ENCODE peak calls at places on chromosomes 3 and 15, in five cellular contexts. One of them, this sample, is unnamed.

GRCh38 chr3:124981472-124981871 is 46.9 kb upstream of the MUC13 start:
- DNase-seq in activated CD4-positive, alpha-beta T cell treated with anti-CD3 and anti-CD28 coated beads, Interleukin-2, amount 50 U/mL, for 1 hour: no peak
- DNase-seq in substantia nigra: no peak
- DNase-seq in fibroblast of lung: no peak
- DNase-seq in frontal cortex: no peak
- DNase-seq in this sample: no peak

GRCh38 chr3:52379610-52380009 is 63.5 kb downstream of the DNAH1 start:
- DNase-seq in substantia nigra: peak
- DNase-seq in fibroblast of lung: no peak
- DNase-seq in frontal cortex: no peak
- DNase-seq in activated CD4-positive, alpha-beta T cell treated with anti-CD3 and anti-CD28 coated beads, Interleukin-2, amount 50 U/mL, for 1 hour: no peak
- DNase-seq in this sample: no peak

GRCh38 chr15:40762919-40763800 is 708 bp upstream of the GCHFR start:
- DNase-seq in substantia nigra: no peak
- DNase-seq in fibroblast of lung: peak
- DNase-seq in frontal cortex: no peak
- DNase-seq in activated CD4-positive, alpha-beta T cell treated with anti-CD3 and anti-CD28 coated beads, Interleukin-2, amount 50 U/mL, for 1 hour: peak
- DNase-seq in this sample: no peak

GRCh38 chr15:23857028-23857641 is 170.0 kb upstream of the NDN start:
- DNase-seq in substantia nigra: no peak
- DNase-seq in activated CD4-positive, alpha-beta T cell treated with anti-CD3 and anti-CD28 coated beads, Interleukin-2, amount 50 U/mL, for 1 hour: no peak
- DNase-seq in frontal cortex: no peak
- DNase-seq in fibroblast of lung: peak
- DNase-seq in this sample: no peak

GRCh38 chr15:62115847-62116246 is 49.1 kb downstream of the C2CD4A start:
- DNase-seq in substantia nigra: no peak
- DNase-seq in activated CD4-positive, alpha-beta T cell treated with anti-CD3 and anti-CD28 coated beads, Interleukin-2, amount 50 U/mL, for 1 hour: no peak
- DNase-seq in frontal cortex: no peak
- DNase-seq in fibroblast of lung: no peak
- DNase-seq in this sample: no peak

GRCh38 chr15:85027033-85027380 is 45.4 kb downstream of the PDE8A start:
- DNase-seq in fibroblast of lung: no peak
- DNase-seq in frontal cortex: no peak
- DNase-seq in substantia nigra: no peak
- DNase-seq in activated CD4-positive, alpha-beta T cell treated with anti-CD3 and anti-CD28 coated beads, Interleukin-2, amount 50 U/mL, for 1 hour: no peak
- DNase-seq in this sample: no peak

GRCh38 chr3:170499562-170500156 is 81.0 kb downstream of the CLDN11 start:
- DNase-seq in activated CD4-positive, alpha-beta T cell treated with anti-CD3 and anti-CD28 coated beads, Interleukin-2, amount 50 U/mL, for 1 hour: no peak
- DNase-seq in fibroblast of lung: peak
- DNase-seq in substantia nigra: no peak
- DNase-seq in frontal cortex: peak
- DNase-seq in this sample: peak

GRCh38 chr15:40069178-40070165 is 30.5 kb upstream of the SRP14 start:
- DNase-seq in activated CD4-positive, alpha-beta T cell treated with anti-CD3 and anti-CD28 coated beads, Interleukin-2, amount 50 U/mL, for 1 hour: no peak
- DNase-seq in substantia nigra: peak
- DNase-seq in fibroblast of lung: peak
- DNase-seq in frontal cortex: peak
- DNase-seq in this sample: peak

GRCh38 chr15:76293361-76293760 is 17.9 kb downstream of the ETFA start:
- DNase-seq in frontal cortex: no peak
- DNase-seq in activated CD4-positive, alpha-beta T cell treated with anti-CD3 and anti-CD28 coated beads, Interleukin-2, amount 50 U/mL, for 1 hour: no peak
- DNase-seq in substantia nigra: no peak
- DNase-seq in fibroblast of lung: no peak
- DNase-seq in this sample: no peak

GRCh38 chr15:99253381-99254090 is 2.3 kb downstream of the LRRC28 start:
- DNase-seq in substantia nigra: no peak
- DNase-seq in fibroblast of lung: peak
- DNase-seq in activated CD4-positive, alpha-beta T cell treated with anti-CD3 and anti-CD28 coated beads, Interleukin-2, amount 50 U/mL, for 1 hour: no peak
- DNase-seq in frontal cortex: no peak
- DNase-seq in this sample: no peak

GRCh38 chr3:114551770-114552526 is 258.1 kb downstream of the TIGIT start:
- DNase-seq in fibroblast of lung: peak
- DNase-seq in frontal cortex: no peak
- DNase-seq in activated CD4-positive, alpha-beta T cell treated with anti-CD3 and anti-CD28 coated beads, Interleukin-2, amount 50 U/mL, for 1 hour: no peak
- DNase-seq in substantia nigra: no peak
- DNase-seq in this sample: no peak

GRCh38 chr3:9552252-9552999 is 1.2 kb downstream of the LHFPL4 start:
- DNase-seq in substantia nigra: no peak
- DNase-seq in fibroblast of lung: peak
- DNase-seq in frontal cortex: peak
- DNase-seq in activated CD4-positive, alpha-beta T cell treated with anti-CD3 and anti-CD28 coated beads, Interleukin-2, amount 50 U/mL, for 1 hour: peak
- DNase-seq in this sample: peak

GRCh38 chr3:177071496-177072156 is 125.7 kb downstream of the TBL1XR1 start:
- DNase-seq in activated CD4-positive, alpha-beta T cell treated with anti-CD3 and anti-CD28 coated beads, Interleukin-2, amount 50 U/mL, for 1 hour: no peak
- DNase-seq in substantia nigra: no peak
- DNase-seq in frontal cortex: no peak
- DNase-seq in fibroblast of lung: no peak
- DNase-seq in this sample: no peak

GRCh38 chr3:105800320-105800719 is 68.5 kb downstream of the CBLB start:
- DNase-seq in frontal cortex: no peak
- DNase-seq in activated CD4-positive, alpha-beta T cell treated with anti-CD3 and anti-CD28 coated beads, Interleukin-2, amount 50 U/mL, for 1 hour: no peak
- DNase-seq in substantia nigra: no peak
- DNase-seq in fibroblast of lung: no peak
- DNase-seq in this sample: no peak

GRCh38 chr3:13338231-13338630 is 81.9 kb downstream of the NUP210 start:
- DNase-seq in substantia nigra: no peak
- DNase-seq in activated CD4-positive, alpha-beta T cell treated with anti-CD3 and anti-CD28 coated beads, Interleukin-2, amount 50 U/mL, for 1 hour: no peak
- DNase-seq in fibroblast of lung: no peak
- DNase-seq in frontal cortex: no peak
- DNase-seq in this sample: no peak

GRCh38 chr3:142501004-142501926 is 53.4 kb upstream of the XRN1 start:
- DNase-seq in activated CD4-positive, alpha-beta T cell treated with anti-CD3 and anti-CD28 coated beads, Interleukin-2, amount 50 U/mL, for 1 hour: no peak
- DNase-seq in fibroblast of lung: peak
- DNase-seq in substantia nigra: no peak
- DNase-seq in frontal cortex: no peak
- DNase-seq in this sample: no peak

GRCh38 chr15:76333720-76334437 is 2.7 kb upstream of the ISL2 start:
- DNase-seq in fibroblast of lung: no peak
- DNase-seq in activated CD4-positive, alpha-beta T cell treated with anti-CD3 and anti-CD28 coated beads, Interleukin-2, amount 50 U/mL, for 1 hour: no peak
- DNase-seq in frontal cortex: no peak
- DNase-seq in substantia nigra: no peak
- DNase-seq in this sample: no peak

GRCh38 chr3:62708642-62709041 is 166.6 kb downstream of the CADPS start:
- DNase-seq in fibroblast of lung: no peak
- DNase-seq in activated CD4-positive, alpha-beta T cell treated with anti-CD3 and anti-CD28 coated beads, Interleukin-2, amount 50 U/mL, for 1 hour: no peak
- DNase-seq in frontal cortex: no peak
- DNase-seq in substantia nigra: no peak
- DNase-seq in this sample: no peak

GRCh38 chr15:99963096-99963825 is 230.0 kb upstream of the LYSMD4 start:
- DNase-seq in frontal cortex: no peak
- DNase-seq in fibroblast of lung: no peak
- DNase-seq in activated CD4-positive, alpha-beta T cell treated with anti-CD3 and anti-CD28 coated beads, Interleukin-2, amount 50 U/mL, for 1 hour: no peak
- DNase-seq in substantia nigra: no peak
- DNase-seq in this sample: no peak

GRCh38 chr3:51966941-51967383 is 292 bp downstream of the PCBP4 start:
- DNase-seq in substantia nigra: no peak
- DNase-seq in fibroblast of lung: no peak
- DNase-seq in activated CD4-positive, alpha-beta T cell treated with anti-CD3 and anti-CD28 coated beads, Interleukin-2, amount 50 U/mL, for 1 hour: no peak
- DNase-seq in frontal cortex: no peak
- DNase-seq in this sample: no peak

GRCh38 chr3:59364471-59364870 is 314.6 kb upstream of the CFAP20DC start:
- DNase-seq in frontal cortex: no peak
- DNase-seq in fibroblast of lung: peak
- DNase-seq in substantia nigra: no peak
- DNase-seq in activated CD4-positive, alpha-beta T cell treated with anti-CD3 and anti-CD28 coated beads, Interleukin-2, amount 50 U/mL, for 1 hour: no peak
- DNase-seq in this sample: no peak

GRCh38 chr3:51734572-51734907 is 27.7 kb downstream of the GRM2 start:
- DNase-seq in frontal cortex: no peak
- DNase-seq in activated CD4-positive, alpha-beta T cell treated with anti-CD3 and anti-CD28 coated beads, Interleukin-2, amount 50 U/mL, for 1 hour: no peak
- DNase-seq in fibroblast of lung: no peak
- DNase-seq in substantia nigra: no peak
- DNase-seq in this sample: no peak

GRCh38 chr15:69853572-69853971 is 244.1 kb downstream of the TLE3 start:
- DNase-seq in substantia nigra: no peak
- DNase-seq in activated CD4-positive, alpha-beta T cell treated with anti-CD3 and anti-CD28 coated beads, Interleukin-2, amount 50 U/mL, for 1 hour: no peak
- DNase-seq in fibroblast of lung: peak
- DNase-seq in frontal cortex: peak
- DNase-seq in this sample: peak

GRCh38 chr3:64677961-64678716 is 9.7 kb downstream of the ADAMTS9 start:
- DNase-seq in fibroblast of lung: no peak
- DNase-seq in substantia nigra: no peak
- DNase-seq in frontal cortex: no peak
- DNase-seq in activated CD4-positive, alpha-beta T cell treated with anti-CD3 and anti-CD28 coated beads, Interleukin-2, amount 50 U/mL, for 1 hour: no peak
- DNase-seq in this sample: no peak

GRCh38 chr3:133756716-133757694 is 10.8 kb downstream of the TF start:
- DNase-seq in substantia nigra: no peak
- DNase-seq in frontal cortex: no peak
- DNase-seq in fibroblast of lung: no peak
- DNase-seq in activated CD4-positive, alpha-beta T cell treated with anti-CD3 and anti-CD28 coated beads, Interleukin-2, amount 50 U/mL, for 1 hour: no peak
- DNase-seq in this sample: no peak

GRCh38 chr15:58568157-58568571 is 136.4 kb downstream of the LIPC start:
- DNase-seq in substantia nigra: no peak
- DNase-seq in fibroblast of lung: no peak
- DNase-seq in activated CD4-positive, alpha-beta T cell treated with anti-CD3 and anti-CD28 coated beads, Interleukin-2, amount 50 U/mL, for 1 hour: no peak
- DNase-seq in frontal cortex: no peak
- DNase-seq in this sample: no peak

GRCh38 chr3:111070772-111071256 is 802 bp upstream of the NECTIN3 start:
- DNase-seq in substantia nigra: peak
- DNase-seq in activated CD4-positive, alpha-beta T cell treated with anti-CD3 and anti-CD28 coated beads, Interleukin-2, amount 50 U/mL, for 1 hour: peak
- DNase-seq in frontal cortex: no peak
- DNase-seq in fibroblast of lung: no peak
- DNase-seq in this sample: no peak

This sample was measured in hypothalamus.